ENCODE peak calls at places on chromosomes 12 and 14, in seven cellular contexts. K is BE2C, C is IMR-90, I is MCF 10A, F is occipital lobe, L is neural crest cell, P is NCI-H1105 treated with DMSO at 0.1 percent for 48 hours. H is an unnamed sample.

GRCh38 chr12:106130474-106131113 is 8.2 kb downstream of the NUAK1 start:
- DNase-seq in K (no peak), C (no peak), I (no peak), F (no peak), L (no peak), P (no peak), H (no peak)

GRCh38 chr14:33679461-33680225 is 271.2 kb downstream of the EGLN3 start:
- DNase-seq in K (no peak), C (peak), I (peak), F (no peak), L (no peak), P (no peak), H (no peak)

GRCh38 chr14:72715215-72715909 is 178.5 kb downstream of the DPF3 start:
- DNase-seq in K (no peak), C (peak), I (no peak), F (no peak), L (no peak), P (no peak), H (no peak)

GRCh38 chr12:76002598-76003262 is 28.8 kb downstream of the PHLDA1 start:
- DNase-seq in K (peak), C (no peak), I (no peak), F (no peak), L (no peak), P (no peak), H (peak)

GRCh38 chr14:52792097-52792415 is 649 bp upstream of the GNPNAT1 start:
- DNase-seq in K (no peak), C (no peak), I (no peak), F (peak), L (no peak), P (no peak), H (no peak)

GRCh38 chr12:55019784-55020183 is at the start of gene NEUROD4:
- DNase-seq in K (peak), C (peak), I (peak), F (peak), L (peak), P (no peak), H (peak)

GRCh38 chr14:105151131-105151837 is 17.3 kb downstream of the JAG2 start:
- DNase-seq in K (peak), C (no peak), I (no peak), F (no peak), L (no peak), P (no peak), H (no peak)

GRCh38 chr14:106010783-106011182 is 484.4 kb downstream of the TMEM121 start:
- DNase-seq in K (no peak), C (no peak), I (no peak), F (no peak), L (no peak), P (no peak), H (no peak)

GRCh38 chr12:9372202-9372601 is 164.0 kb upstream of the PZP start:
- DNase-seq in K (no peak), C (peak), I (peak), F (no peak), L (no peak), P (no peak), H (no peak)

GRCh38 chr14:37122919-37123639 is 49.3 kb downstream of the SLC25A21 start:
- DNase-seq in K (no peak), C (no peak), I (no peak), F (no peak), L (no peak), P (no peak), H (no peak)

GRCh38 chr14:70999117-70999516 is 91.9 kb downstream of the PCNX1 start:
- DNase-seq in K (no peak), C (no peak), I (no peak), F (no peak), L (no peak), P (no peak), H (no peak)

GRCh38 chr12:6235499-6235898 is 35.3 kb downstream of the CD9 start:
- DNase-seq in K (peak), C (no peak), I (no peak), F (no peak), L (no peak), P (peak), H (no peak)

GRCh38 chr12:71216725-71217579 is 59.2 kb upstream of the TSPAN8 start:
- DNase-seq in K (peak), C (peak), I (peak), F (no peak), L (peak), P (peak), H (peak)

GRCh38 chr14:44897844-44898151 is 63.9 kb downstream of the KLHL28 start:
- DNase-seq in K (no peak), C (peak), I (peak), F (no peak), L (no peak), P (no peak), H (no peak)

GRCh38 chr12:28286352-28286751 is 96.1 kb downstream of the CCDC91 start:
- DNase-seq in K (no peak), C (no peak), I (no peak), F (no peak), L (no peak), P (no peak), H (no peak)

GRCh38 chr14:26401170-26401968 is 196.5 kb downstream of the NOVA1 start:
- DNase-seq in K (no peak), C (no peak), I (no peak), F (no peak), L (no peak), P (peak), H (no peak)

GRCh38 chr12:109770104-109770860 is 56.7 kb downstream of the FAM222A start:
- DNase-seq in K (no peak), C (no peak), I (no peak), F (peak), L (no peak), P (no peak), H (no peak)

GRCh38 chr14:85867450-85867849 is 337.5 kb downstream of the FLRT2 start:
- DNase-seq in K (peak), C (no peak), I (no peak), F (no peak), L (no peak), P (no peak), H (no peak)

GRCh38 chr14:53879022-53879686 is 77.5 kb downstream of the BMP4 start:
- DNase-seq in K (no peak), C (no peak), I (no peak), F (no peak), L (no peak), P (no peak), H (peak)

GRCh38 chr14:30291216-30291615 is 267.7 kb upstream of the G2E3 start:
- DNase-seq in K (no peak), C (peak), I (peak), F (no peak), L (no peak), P (no peak), H (no peak)

GRCh38 chr12:121223947-121224285 is 14.0 kb downstream of the P2RX4 start:
- DNase-seq in K (no peak), C (no peak), I (no peak), F (no peak), L (no peak), P (no peak), H (no peak)